ENCODE peak calls at places on chromosomes 6 and 20, in six cellular contexts. D is RPMI8226; M is T-helper 22 cell; I is activated CD4-positive, alpha-beta T cell treated with anti-CD3 and anti-CD28 coated beads, Interleukin-2, amount 50 U/mL, for 1 hour; T is choroid plexus epithelial cell; U is WTC11. X is an unnamed sample.

GRCh38 chr6:84652356-84653026 is 111.9 kb downstream of the TBX18 start:
- DNase-seq in D (no peak), M (no peak), I (no peak), T (peak), U (no peak), X (peak)

GRCh38 chr20:51752343-51752951 is 15.7 kb downstream of the ATP9A start:
- DNase-seq in D (no peak), M (no peak), I (no peak), T (peak), U (no peak), X (peak)

GRCh38 chr6:8192067-8192466 is 89.7 kb upstream of the EEF1E1 start:
- DNase-seq in D (no peak), M (no peak), I (no peak), T (no peak), U (no peak), X (no peak)

GRCh38 chr20:24816907-24817306 is 132.2 kb upstream of the CST7 start:
- DNase-seq in D (peak), M (no peak), I (no peak), T (no peak), U (no peak), X (no peak)

GRCh38 chr20:51542033-51542893 is at the start of gene NFATC2:
- DNase-seq in D (peak), M (peak), I (peak), T (no peak), U (peak), X (no peak)

GRCh38 chr6:73452107-73452461 is at the start of gene CGAS:
- DNase-seq in D (peak), M (peak), I (peak), T (peak), U (peak), X (no peak)

GRCh38 chr20:2234788-2235187 is 61.0 kb upstream of the TGM3 start:
- DNase-seq in D (no peak), M (no peak), I (no peak), T (peak), U (peak), X (no peak)

GRCh38 chr6:150830409-150831165 is 34.9 kb upstream of the MTHFD1L start:
- DNase-seq in D (no peak), M (no peak), I (no peak), T (peak), U (no peak), X (no peak)

GRCh38 chr6:10248378-10248843 is 166.5 kb downstream of the TFAP2A start:
- DNase-seq in D (no peak), M (no peak), I (no peak), T (peak), U (peak), X (no peak)

GRCh38 chr6:67345946-67346345 is 1289.1 kb upstream of the ADGRB3 start:
- DNase-seq in D (peak), M (no peak), I (no peak), T (peak), U (no peak), X (no peak)

GRCh38 chr6:167120557-167121030 is 2.3 kb upstream of the CCR6 start:
- DNase-seq in D (no peak), M (no peak), I (no peak), T (no peak), U (no peak), X (no peak)

GRCh38 chr6:421211-421610 is 29.7 kb downstream of the IRF4 start:
- DNase-seq in D (no peak), M (no peak), I (no peak), T (no peak), U (no peak), X (no peak)

GRCh38 chr20:60137657-60138245 is 179.5 kb downstream of the CDH26 start:
- DNase-seq in D (peak), M (no peak), I (no peak), T (peak), U (peak), X (no peak)

GRCh38 chr6:73790572-73790971 is 94.6 kb downstream of the CD109 start:
- DNase-seq in D (no peak), M (no peak), I (no peak), T (no peak), U (no peak), X (no peak)

GRCh38 chr20:39943336-39943735 is 745.7 kb downstream of the MAFB start:
- DNase-seq in D (no peak), M (no peak), I (no peak), T (no peak), U (no peak), X (no peak)

GRCh38 chr6:35142578-35142977 is 1.4 kb upstream of the TCP11 start:
- DNase-seq in D (no peak), M (no peak), I (no peak), T (peak), U (no peak), X (no peak)

GRCh38 chr6:42419490-42420280 is 32.0 kb downstream of the TRERF1 start:
- DNase-seq in D (no peak), M (no peak), I (no peak), T (no peak), U (no peak), X (no peak)

GRCh38 chr6:139659711-139660110 is 285.3 kb upstream of the CITED2 start:
- DNase-seq in D (no peak), M (no peak), I (no peak), T (no peak), U (no peak), X (peak)

GRCh38 chr6:13539572-13539971 is 34.8 kb upstream of the SIRT5 start:
- DNase-seq in D (no peak), M (no peak), I (no peak), T (no peak), U (no peak), X (no peak)

GRCh38 chr6:170506446-170506845 is 46.7 kb downstream of the PSMB1 start:
- DNase-seq in D (no peak), M (no peak), I (no peak), T (no peak), U (no peak), X (no peak)

GRCh38 chr6:79778794-79779193 is 147.7 kb downstream of the SH3BGRL2 start:
- DNase-seq in D (no peak), M (no peak), I (no peak), T (peak), U (no peak), X (no peak)

GRCh38 chr6:139008117-139008516 is 20.1 kb upstream of the REPS1 start:
- DNase-seq in D (no peak), M (no peak), I (no peak), T (no peak), U (no peak), X (no peak)

GRCh38 chr20:63439866-63440265 is 32.6 kb downstream of the KCNQ2 start:
- DNase-seq in D (no peak), M (no peak), I (no peak), T (no peak), U (no peak), X (no peak)

GRCh38 chr6:30935018-30935417 is 3.0 kb upstream of the SFTA2 start:
- DNase-seq in D (peak), M (no peak), I (no peak), T (peak), U (no peak), X (no peak)

GRCh38 chr20:25274481-25274880 is 26.6 kb downstream of the PYGB start:
- DNase-seq in D (no peak), M (no peak), I (no peak), T (no peak), U (no peak), X (no peak)

GRCh38 chr6:157392927-157393666 is 12.1 kb downstream of the ZDHHC14 start:
- DNase-seq in D (no peak), M (no peak), I (no peak), T (no peak), U (no peak), X (no peak)

GRCh38 chr6:107668826-107669474 is 155.2 kb downstream of the SCML4 start:
- DNase-seq in D (no peak), M (no peak), I (no peak), T (no peak), U (no peak), X (no peak)

GRCh38 chr20:19071442-19071717 is 141.1 kb upstream of the SLC24A3 start:
- DNase-seq in D (no peak), M (no peak), I (no peak), T (no peak), U (no peak), X (no peak)

GRCh38 chr6:5180636-5181035 is 80.1 kb downstream of the LYRM4 start:
- DNase-seq in D (no peak), M (no peak), I (no peak), T (no peak), U (no peak), X (no peak)

GRCh38 chr6:45574885-45575284 is 197.2 kb upstream of the SUPT3H start:
- DNase-seq in D (peak), M (no peak), I (no peak), T (no peak), U (no peak), X (no peak)

GRCh38 chr20:39070484-39071231 is 108.5 kb downstream of the DHX35 start:
- DNase-seq in D (no peak), M (no peak), I (no peak), T (peak), U (no peak), X (no peak)

GRCh38 chr6:48774276-48774675 is 663.3 kb upstream of the PTCHD4 start:
- DNase-seq in D (no peak), M (no peak), I (no peak), T (no peak), U (no peak), X (no peak)

GRCh38 chr6:5626727-5627426 is 365.6 kb downstream of the FARS2 start:
- DNase-seq in D (no peak), M (no peak), I (no peak), T (no peak), U (no peak), X (no peak)

GRCh38 chr6:13924949-13925881 is at the start of gene RNF182:
- DNase-seq in D (peak), M (no peak), I (no peak), T (no peak), U (no peak), X (no peak)

GRCh38 chr6:20411544-20411943 is 9.9 kb downstream of the E2F3 start:
- DNase-seq in D (no peak), M (no peak), I (no peak), T (no peak), U (no peak), X (no peak)

GRCh38 chr20:4046311-4046924 is 31.1 kb upstream of the RNF24 start:
- DNase-seq in D (no peak), M (no peak), I (no peak), T (no peak), U (no peak), X (no peak)

GRCh38 chr6:38638941-38639497 is 710 bp downstream of the BTBD9 start:
- DNase-seq in D (peak), M (peak), I (peak), T (peak), U (no peak), X (no peak)

GRCh38 chr6:18632670-18633410 is 245.7 kb downstream of the RNF144B start:
- DNase-seq in D (no peak), M (no peak), I (no peak), T (peak), U (no peak), X (peak)

GRCh38 chr6:56370127-56370540 is 122.8 kb upstream of the COL21A1 start:
- DNase-seq in D (no peak), M (no peak), I (no peak), T (peak), U (peak), X (no peak)